ENCODE peak calls at places on chromosomes 6 and 20, in nine cellular contexts. X, V, C, W, I, R, H, O and K are unnamed samples.

GRCh38 chr6:106609699-106610098 is 19.6 kb downstream of the RTN4IP1 start:
- DNase-seq in X (no peak), V (no peak), C (peak), W (no peak), I (no peak), R (peak), H (no peak), O (no peak), K (no peak)

GRCh38 chr6:54173084-54173483 is 61.8 kb downstream of the MLIP start:
- DNase-seq in X (no peak), V (no peak), C (no peak), W (no peak), I (no peak), R (no peak), H (peak), O (no peak), K (no peak)

GRCh38 chr6:79421707-79422484 is 115.3 kb downstream of the LCA5 start:
- DNase-seq in X (peak), V (peak), C (peak), W (peak), I (no peak), R (no peak), H (peak), O (peak), K (no peak)

GRCh38 chr6:133548409-133548808 is 307.3 kb downstream of the EYA4 start:
- DNase-seq in X (peak), V (peak), C (peak), W (peak), I (no peak), R (no peak), H (no peak), O (peak), K (no peak)

GRCh38 chr6:129114992-129115391 is 232.1 kb downstream of the LAMA2 start:
- DNase-seq in X (no peak), V (no peak), C (no peak), W (no peak), I (no peak), R (no peak), H (no peak), O (no peak), K (no peak)

GRCh38 chr6:37936909-37937308 is 117.4 kb downstream of the ZFAND3 start:
- DNase-seq in X (no peak), V (no peak), C (no peak), W (no peak), I (no peak), R (no peak), H (no peak), O (no peak), K (no peak)

GRCh38 chr20:38219006-38219950 is 41.3 kb downstream of the KIAA1755 start:
- DNase-seq in X (no peak), V (no peak), C (no peak), W (no peak), I (no peak), R (no peak), H (no peak), O (no peak), K (no peak)

GRCh38 chr6:15672291-15672690 is 9.5 kb upstream of the DTNBP1 start:
- DNase-seq in X (no peak), V (no peak), C (no peak), W (no peak), I (no peak), R (no peak), H (no peak), O (no peak), K (no peak)

GRCh38 chr6:64010010-64010409 is 374.4 kb downstream of the PHF3 start:
- DNase-seq in X (no peak), V (no peak), C (no peak), W (no peak), I (no peak), R (no peak), H (no peak), O (no peak), K (peak)

GRCh38 chr20:51313275-51313898 is 229.1 kb downstream of the NFATC2 start:
- DNase-seq in X (peak), V (no peak), C (no peak), W (no peak), I (no peak), R (no peak), H (no peak), O (no peak), K (no peak)

GRCh38 chr20:1034420-1034799 is 32.3 kb upstream of the RSPO4 start:
- DNase-seq in X (no peak), V (no peak), C (no peak), W (no peak), I (no peak), R (no peak), H (no peak), O (no peak), K (no peak)

GRCh38 chr6:63740709-63741108 is 105.1 kb downstream of the PHF3 start:
- DNase-seq in X (peak), V (peak), C (no peak), W (peak), I (no peak), R (no peak), H (peak), O (peak), K (no peak)

GRCh38 chr20:20520776-20521175 is 152.9 kb downstream of the INSM1 start:
- DNase-seq in X (peak), V (no peak), C (no peak), W (no peak), I (no peak), R (no peak), H (peak), O (peak), K (no peak)

GRCh38 chr6:157107915-157108651 is 215.2 kb downstream of the TMEM242 start:
- DNase-seq in X (peak), V (peak), C (no peak), W (peak), I (peak), R (no peak), H (peak), O (peak), K (no peak)

GRCh38 chr6:162753775-162754174 is 26.0 kb downstream of the PACRG start:
- DNase-seq in X (no peak), V (no peak), C (no peak), W (no peak), I (no peak), R (no peak), H (no peak), O (no peak), K (no peak)

GRCh38 chr20:58192567-58192966 is 35.9 kb downstream of the ANKRD60 start:
- DNase-seq in X (no peak), V (no peak), C (no peak), W (no peak), I (no peak), R (no peak), H (no peak), O (no peak), K (peak)

GRCh38 chr6:161744211-161745067 is 470.6 kb upstream of the AGPAT4 start:
- DNase-seq in X (peak), V (peak), C (no peak), W (peak), I (no peak), R (no peak), H (no peak), O (peak), K (no peak)

GRCh38 chr6:157466340-157466643 is 85.3 kb downstream of the ZDHHC14 start:
- DNase-seq in X (no peak), V (no peak), C (no peak), W (no peak), I (no peak), R (no peak), H (no peak), O (no peak), K (no peak)

GRCh38 chr6:27726620-27727023 is 185.6 kb downstream of the OR2B2 start:
- DNase-seq in X (no peak), V (no peak), C (no peak), W (peak), I (peak), R (no peak), H (peak), O (no peak), K (no peak)

GRCh38 chr20:34300809-34301586 is 2.2 kb downstream of the AHCY start:
- DNase-seq in X (no peak), V (no peak), C (peak), W (no peak), I (no peak), R (no peak), H (no peak), O (no peak), K (no peak)

GRCh38 chr20:19757487-19757972 is 528 bp upstream of the RIN2 start:
- DNase-seq in X (peak), V (peak), C (peak), W (peak), I (no peak), R (peak), H (no peak), O (peak), K (peak)

GRCh38 chr6:117739869-117740268 is 64.6 kb downstream of the NUS1 start:
- DNase-seq in X (no peak), V (no peak), C (no peak), W (no peak), I (no peak), R (no peak), H (no peak), O (no peak), K (no peak)

GRCh38 chr6:52839124-52840055 is 1.2 kb downstream of the GSTA5 start:
- DNase-seq in X (no peak), V (no peak), C (peak), W (peak), I (peak), R (peak), H (peak), O (peak), K (peak)

GRCh38 chr20:25300496-25301170 is 52.7 kb downstream of the PYGB start:
- DNase-seq in X (peak), V (no peak), C (no peak), W (peak), I (no peak), R (no peak), H (no peak), O (no peak), K (no peak)

GRCh38 chr20:24693466-24694156 is 224.2 kb downstream of the SYNDIG1 start:
- DNase-seq in X (no peak), V (no peak), C (no peak), W (no peak), I (no peak), R (peak), H (no peak), O (no peak), K (no peak)

GRCh38 chr6:16181429-16182359 is 52.8 kb downstream of the MYLIP start:
- DNase-seq in X (no peak), V (no peak), C (no peak), W (no peak), I (no peak), R (no peak), H (no peak), O (no peak), K (no peak)

GRCh38 chr20:25237610-25238318 is 10.1 kb upstream of the PYGB start:
- DNase-seq in X (peak), V (peak), C (no peak), W (peak), I (peak), R (peak), H (peak), O (peak), K (no peak)

GRCh38 chr6:63897952-63898351 is 262.4 kb downstream of the PHF3 start:
- DNase-seq in X (no peak), V (no peak), C (no peak), W (no peak), I (no peak), R (no peak), H (no peak), O (peak), K (no peak)

GRCh38 chr20:1757072-1757471 is 99.5 kb upstream of the SIRPG start:
- DNase-seq in X (no peak), V (no peak), C (no peak), W (no peak), I (no peak), R (no peak), H (peak), O (no peak), K (no peak)

GRCh38 chr20:48471734-48472408 is 355.9 kb downstream of the PREX1 start:
- DNase-seq in X (no peak), V (no peak), C (no peak), W (no peak), I (no peak), R (no peak), H (no peak), O (no peak), K (no peak)

GRCh38 chr6:42449917-42450313 is 1.8 kb downstream of the TRERF1 start:
- DNase-seq in X (no peak), V (no peak), C (no peak), W (no peak), I (no peak), R (no peak), H (peak), O (peak), K (no peak)
- TF ChIP-seq CTCF in X (no peak), V (no peak), C (no peak), W (no peak), I (no peak), R (no peak), H (no peak), O (no peak), K (no peak)

GRCh38 chr6:34063641-34064040 is 82.2 kb downstream of the GRM4 start:
- DNase-seq in X (no peak), V (no peak), C (no peak), W (no peak), I (no peak), R (no peak), H (no peak), O (no peak), K (no peak)

GRCh38 chr6:34061348-34061747 is 84.5 kb downstream of the GRM4 start:
- DNase-seq in X (no peak), V (no peak), C (no peak), W (no peak), I (no peak), R (no peak), H (no peak), O (no peak), K (no peak)

GRCh38 chr6:34064675-34065074 is 81.2 kb downstream of the GRM4 start:
- DNase-seq in X (no peak), V (no peak), C (no peak), W (no peak), I (no peak), R (no peak), H (no peak), O (no peak), K (no peak)

GRCh38 chr6:34062156-34062555 is 83.7 kb downstream of the GRM4 start:
- DNase-seq in X (no peak), V (no peak), C (no peak), W (no peak), I (no peak), R (no peak), H (no peak), O (no peak), K (no peak)

GRCh38 chr6:34062815-34063214 is 83.1 kb downstream of the GRM4 start:
- DNase-seq in X (no peak), V (no peak), C (no peak), W (no peak), I (no peak), R (no peak), H (no peak), O (no peak), K (no peak)
- TF ChIP-seq CTCF in X (peak), V (peak), C (no peak), W (peak), I (peak), R (no peak), H (no peak), O (peak), K (peak)

GRCh38 chr20:53493201-53493908 is 100.3 kb downstream of the ZNF217 start:
- DNase-seq in X (no peak), V (no peak), C (no peak), W (no peak), I (no peak), R (no peak), H (no peak), O (no peak), K (no peak)
- TF ChIP-seq CTCF in X (no peak), V (no peak), C (no peak), W (no peak), I (peak), R (no peak), H (peak), O (no peak), K (no peak)

DNA sequence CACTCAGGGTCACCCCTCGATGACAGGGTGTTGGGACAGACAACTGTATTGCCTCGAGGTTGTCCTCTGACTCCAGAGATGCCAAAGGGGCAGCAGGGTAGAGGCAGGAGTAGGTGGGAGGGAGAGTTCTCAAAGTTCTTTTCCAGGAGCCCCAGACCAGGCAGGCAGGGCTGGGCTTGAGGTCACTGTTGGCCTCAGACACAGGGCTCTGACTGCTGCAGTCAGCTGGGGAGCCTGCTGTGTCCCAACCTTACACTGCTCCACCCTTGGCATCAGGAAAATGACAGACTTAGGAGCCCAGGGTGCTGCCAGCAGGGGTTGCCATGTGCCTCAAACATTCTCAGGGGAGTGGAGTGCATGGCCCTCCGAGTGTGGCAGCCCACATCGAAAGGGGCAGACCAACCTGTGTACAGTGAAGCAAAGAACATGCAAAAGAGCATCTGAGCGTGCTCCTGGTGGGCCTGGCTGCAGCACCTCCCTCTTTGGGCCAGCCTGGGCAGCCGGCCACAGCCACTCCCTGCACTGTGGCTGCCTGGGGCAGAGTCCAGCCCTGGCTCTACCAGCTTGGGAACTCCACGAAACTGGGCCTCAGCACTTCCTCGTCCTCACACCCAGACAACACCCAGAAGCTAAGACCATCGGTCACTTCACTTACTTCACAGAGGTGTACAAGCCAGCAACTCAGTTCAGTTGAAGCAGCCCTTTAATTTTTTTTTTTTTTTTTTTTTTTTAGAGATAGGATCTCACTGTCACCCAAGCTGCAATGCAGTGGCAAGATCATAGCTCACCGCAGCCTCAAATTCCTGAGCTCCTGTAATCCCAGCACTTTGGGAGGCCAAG is 24.0 kb downstream of the C6orf132 start:
- DNase-seq in X (no peak), V (no peak), C (no peak), W (no peak), I (no peak), R (peak), H (no peak), O (no peak), K (no peak)
- TF ChIP-seq CTCF in X (no peak), V (no peak), C (no peak), W (no peak), I (no peak), R (no peak), H (no peak), O (no peak), K (no peak)

GRCh38 chr6:150666071-150666470 is 66.4 kb downstream of the PLEKHG1 start:
- DNase-seq in X (peak), V (peak), C (no peak), W (no peak), I (no peak), R (peak), H (no peak), O (peak), K (no peak)

GRCh38 chr6:150668882-150669476 is 69.3 kb downstream of the PLEKHG1 start:
- DNase-seq in X (no peak), V (no peak), C (no peak), W (no peak), I (no peak), R (no peak), H (no peak), O (no peak), K (no peak)

GRCh38 chr6:150664091-150664490 is 64.4 kb downstream of the PLEKHG1 start:
- DNase-seq in X (no peak), V (no peak), C (no peak), W (no peak), I (no peak), R (no peak), H (no peak), O (no peak), K (no peak)

GRCh38 chr6:150670311-150670710 is 70.6 kb downstream of the PLEKHG1 start:
- DNase-seq in X (no peak), V (no peak), C (no peak), W (no peak), I (no peak), R (no peak), H (no peak), O (no peak), K (no peak)

DNA sequence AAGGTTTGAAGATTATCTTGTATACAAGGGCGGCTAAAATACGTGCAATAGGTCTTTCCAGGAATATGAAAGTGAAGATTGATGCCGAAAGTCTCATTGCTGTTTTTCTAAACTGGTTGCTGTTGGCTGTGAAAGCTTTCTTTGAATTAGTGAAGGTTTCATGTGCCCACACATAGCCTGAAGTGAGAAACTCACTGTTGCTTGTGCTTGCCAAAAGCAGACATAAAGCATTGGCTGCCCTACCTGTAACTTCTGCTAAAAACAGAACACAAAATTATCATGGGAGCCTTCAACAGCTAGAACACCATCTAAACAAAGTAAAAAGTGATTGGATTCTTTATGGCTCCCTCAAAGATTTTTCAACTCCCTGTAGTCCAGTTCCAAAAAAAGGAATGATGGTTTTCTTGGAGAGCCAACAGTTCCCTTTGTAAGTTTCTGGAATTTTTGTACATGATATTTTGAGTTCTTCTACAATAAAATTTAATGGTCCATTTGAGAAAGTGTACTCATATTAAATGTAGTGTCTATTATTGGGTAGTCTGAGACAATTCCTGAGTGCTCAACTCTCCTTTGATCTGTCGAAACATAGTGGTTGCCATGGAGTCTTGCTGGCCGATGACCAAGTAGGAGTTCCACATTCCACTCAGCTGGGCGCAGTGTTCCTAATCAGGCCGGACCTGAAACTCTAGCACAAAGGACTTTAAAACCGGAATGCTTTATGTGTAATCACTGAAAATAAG is 68.5 kb downstream of the PLEKHG1 start:
- DNase-seq in X (peak), V (peak), C (peak), W (peak), I (no peak), R (peak), H (peak), O (peak), K (peak)
- TF ChIP-seq CTCF in X (peak), V (peak), C (peak), W (peak), I (no peak), R (no peak), H (peak), O (peak), K (no peak)